ENCODE peak calls at places on chromosomes 5 and 9, in nine cellular contexts. T is GM23248; N is LHCN-M2; V is breast epithelium; K is WTC11; H is stimulated activated CD4-positive, alpha-beta T cell treated with anti-CD3 and anti-CD28 coated beads, Interleukin-2, amount 100 ng/mL, for 24 hours; B is fibroblast of pulmonary artery; X is nephron progenitor cell; S is NCI-H524. O is an unnamed sample.

GRCh38 chr9:134623408-134624066 is 18.1 kb upstream of the COL5A1 start:
- DNase-seq in X (no peak), V (peak; percentile 45), N (no peak), T (peak; percentile 93), B (no peak), S (no peak), H (no peak), K (peak; percentile 11), O (no peak)

GRCh38 chr5:3606121-3606831 is 10.6 kb downstream of the IRX1 start:
- DNase-seq in V (no peak), N (no peak), S (no peak), B (no peak), H (no peak), X (peak; percentile 34), T (peak; percentile 56), K (peak; percentile 43), O (no peak)

GRCh38 chr5:113663879-113664278 is 150.4 kb downstream of the YTHDC2 start:
- DNase-seq in S (peak; percentile 21), H (peak; percentile 26), T (peak; percentile 68), N (peak; percentile 50), B (peak; percentile 51), X (no peak), V (no peak), K (peak; percentile 74), O (peak; percentile 19)

GRCh38 chr5:10595678-10596309 is 31.9 kb downstream of the ANKRD33B start:
- DNase-seq in B (peak; percentile 85), S (peak; percentile 33), N (peak; percentile 92), H (peak; percentile 59), V (no peak), K (no peak), T (peak; percentile 95), X (no peak), O (peak; percentile 89)

GRCh38 chr9:134112561-134112960 is 23.3 kb upstream of the WDR5 start:
- DNase-seq in K (no peak), S (no peak), B (no peak), X (no peak), H (no peak), V (no peak), T (no peak), N (no peak), O (no peak)

GRCh38 chr5:176817864-176818377 is 7.6 kb downstream of the UNC5A start:
- DNase-seq in S (peak; percentile 37), H (peak; percentile 30), K (peak; percentile 73), B (peak; percentile 14), N (no peak), T (peak; percentile 49), X (peak; percentile 63), V (no peak), O (no peak)

GRCh38 chr5:31095796-31096195 is 97.7 kb upstream of the CDH6 start:
- DNase-seq in B (no peak), H (no peak), X (no peak), T (no peak), N (no peak), K (no peak), V (no peak), S (no peak), O (no peak)

GRCh38 chr5:10602031-10602806 is 38.3 kb downstream of the ANKRD33B start:
- DNase-seq in B (no peak), S (no peak), X (no peak), T (no peak), V (no peak), K (no peak), H (no peak), N (no peak), O (no peak)

GRCh38 chr5:75601567-75601966 is 9.7 kb upstream of the ANKDD1B start:
- DNase-seq in B (no peak), T (no peak), N (no peak), H (no peak), K (no peak), V (no peak), X (no peak), S (no peak), O (no peak)

GRCh38 chr5:112862085-112862484 is 998 bp downstream of the SRP19 start:
- DNase-seq in X (peak; percentile 18), N (no peak), B (no peak), S (no peak), K (no peak), V (no peak), T (peak; percentile 12), H (no peak), O (no peak)

GRCh38 chr5:17805426-17805825 is 171.2 kb downstream of the TAF11L14 start:
- DNase-seq in S (no peak), X (no peak), K (no peak), H (no peak), N (no peak), T (no peak), B (no peak), V (no peak), O (no peak)

GRCh38 chr5:118596255-118596654 is 392.1 kb downstream of the DTWD2 start:
- DNase-seq in S (no peak), B (no peak), N (no peak), K (no peak), X (no peak), V (no peak), T (no peak), H (no peak), O (no peak)

GRCh38 chr9:86837345-86837744 is 110.0 kb downstream of the GAS1 start:
- DNase-seq in S (no peak), N (no peak), T (no peak), B (no peak), X (no peak), K (no peak), V (no peak), H (no peak), O (no peak)

GRCh38 chr5:52783226-52783959 is 4.3 kb upstream of the ITGA1 start:
- DNase-seq in N (peak; percentile 74), K (no peak), V (no peak), B (peak; percentile 45), H (no peak), X (no peak), T (peak; percentile 84), S (no peak), O (no peak)

O was measured in HFF-Myc.